ENCODE peak calls at places on chromosomes 13 and 19, in nine cellular contexts. One of them, this sample, is unnamed.

GRCh38 chr13:100214886-100215285 is 126.0 kb downstream of the PCCA start:
- DNase-seq in effector CD4-positive, alpha-beta T cell: no peak
- DNase-seq in activated B cell treated with CpG ODN at 0.5 μM for 24 hours: no peak
- DNase-seq in uterus: no peak
- DNase-seq in stimulated activated CD8-positive, alpha-beta memory T cell treated with anti-CD3 and anti-CD28 coated beads, Interleukin-12 subunit alpha, Interleukin-12 subunit beta, amount 100 ng/mL, for 4 hours: no peak
- DNase-seq in fibroblast of the conjunctiva: peak; percentile 58
- DNase-seq in glutamatergic neuron: no peak
- DNase-seq in Caco-2: no peak
- DNase-seq in T-helper 2 cell: no peak
- DNase-seq in this sample: no peak

GRCh38 chr13:99983401-99984133 is 2.0 kb downstream of the ZIC2 start:
- DNase-seq in effector CD4-positive, alpha-beta T cell: no peak
- DNase-seq in activated B cell treated with CpG ODN at 0.5 μM for 24 hours: no peak
- DNase-seq in uterus: no peak
- DNase-seq in stimulated activated CD8-positive, alpha-beta memory T cell treated with anti-CD3 and anti-CD28 coated beads, Interleukin-12 subunit alpha, Interleukin-12 subunit beta, amount 100 ng/mL, for 4 hours: no peak
- DNase-seq in fibroblast of the conjunctiva: no peak
- DNase-seq in glutamatergic neuron: peak; percentile 34
- DNase-seq in Caco-2: no peak
- DNase-seq in T-helper 2 cell: no peak
- DNase-seq in this sample: no peak

GRCh38 chr19:3544742-3545668 is 6.0 kb downstream of the TEKTIP1 start:
- DNase-seq in effector CD4-positive, alpha-beta T cell: peak; percentile 78
- DNase-seq in activated B cell treated with CpG ODN at 0.5 μM for 24 hours: peak; percentile 84
- DNase-seq in uterus: peak; percentile 69
- DNase-seq in stimulated activated CD8-positive, alpha-beta memory T cell treated with anti-CD3 and anti-CD28 coated beads, Interleukin-12 subunit alpha, Interleukin-12 subunit beta, amount 100 ng/mL, for 4 hours: peak; percentile 48
- DNase-seq in fibroblast of the conjunctiva: no peak
- DNase-seq in glutamatergic neuron: peak; percentile 91
- DNase-seq in Caco-2: peak; percentile 84
- DNase-seq in T-helper 2 cell: peak; percentile 67
- DNase-seq in this sample: peak; percentile 39

GRCh38 chr13:36098080-36098479 is 33.1 kb downstream of the DCLK1 start:
- DNase-seq in effector CD4-positive, alpha-beta T cell: no peak
- DNase-seq in activated B cell treated with CpG ODN at 0.5 μM for 24 hours: no peak
- DNase-seq in uterus: no peak
- DNase-seq in stimulated activated CD8-positive, alpha-beta memory T cell treated with anti-CD3 and anti-CD28 coated beads, Interleukin-12 subunit alpha, Interleukin-12 subunit beta, amount 100 ng/mL, for 4 hours: no peak
- DNase-seq in fibroblast of the conjunctiva: no peak
- DNase-seq in glutamatergic neuron: no peak
- DNase-seq in Caco-2: no peak
- DNase-seq in T-helper 2 cell: no peak
- DNase-seq in this sample: no peak

GRCh38 chr13:44854264-44855060 is 134.8 kb downstream of the NUFIP1 start:
- DNase-seq in effector CD4-positive, alpha-beta T cell: no peak
- DNase-seq in activated B cell treated with CpG ODN at 0.5 μM for 24 hours: no peak
- DNase-seq in uterus: no peak
- DNase-seq in stimulated activated CD8-positive, alpha-beta memory T cell treated with anti-CD3 and anti-CD28 coated beads, Interleukin-12 subunit alpha, Interleukin-12 subunit beta, amount 100 ng/mL, for 4 hours: no peak
- DNase-seq in fibroblast of the conjunctiva: no peak
- DNase-seq in glutamatergic neuron: peak; percentile 26
- DNase-seq in Caco-2: peak; percentile 66
- DNase-seq in T-helper 2 cell: no peak
- DNase-seq in this sample: peak; percentile 96

GRCh38 chr13:87052731-87053130 is 618.4 kb upstream of the SLITRK5 start:
- DNase-seq in effector CD4-positive, alpha-beta T cell: no peak
- DNase-seq in activated B cell treated with CpG ODN at 0.5 μM for 24 hours: no peak
- DNase-seq in uterus: no peak
- DNase-seq in stimulated activated CD8-positive, alpha-beta memory T cell treated with anti-CD3 and anti-CD28 coated beads, Interleukin-12 subunit alpha, Interleukin-12 subunit beta, amount 100 ng/mL, for 4 hours: no peak
- DNase-seq in fibroblast of the conjunctiva: no peak
- DNase-seq in glutamatergic neuron: no peak
- DNase-seq in Caco-2: no peak
- DNase-seq in T-helper 2 cell: no peak
- DNase-seq in this sample: no peak

GRCh38 chr13:29361716-29362115 is 233.8 kb downstream of the SLC7A1 start:
- DNase-seq in effector CD4-positive, alpha-beta T cell: no peak
- DNase-seq in activated B cell treated with CpG ODN at 0.5 μM for 24 hours: no peak
- DNase-seq in uterus: no peak
- DNase-seq in stimulated activated CD8-positive, alpha-beta memory T cell treated with anti-CD3 and anti-CD28 coated beads, Interleukin-12 subunit alpha, Interleukin-12 subunit beta, amount 100 ng/mL, for 4 hours: no peak
- DNase-seq in fibroblast of the conjunctiva: no peak
- DNase-seq in glutamatergic neuron: no peak
- DNase-seq in Caco-2: no peak
- DNase-seq in T-helper 2 cell: no peak
- DNase-seq in this sample: no peak

GRCh38 chr19:47158879-47159509 is 28.4 kb downstream of the SAE1 start:
- DNase-seq in effector CD4-positive, alpha-beta T cell: peak; percentile 52
- DNase-seq in activated B cell treated with CpG ODN at 0.5 μM for 24 hours: no peak
- DNase-seq in uterus: no peak
- DNase-seq in stimulated activated CD8-positive, alpha-beta memory T cell treated with anti-CD3 and anti-CD28 coated beads, Interleukin-12 subunit alpha, Interleukin-12 subunit beta, amount 100 ng/mL, for 4 hours: no peak
- DNase-seq in fibroblast of the conjunctiva: no peak
- DNase-seq in glutamatergic neuron: no peak
- DNase-seq in Caco-2: no peak
- DNase-seq in T-helper 2 cell: peak; percentile 22
- DNase-seq in this sample: no peak

GRCh38 chr19:38228005-38228377 is 4.0 kb upstream of the DPF1 start:
- DNase-seq in effector CD4-positive, alpha-beta T cell: no peak
- DNase-seq in activated B cell treated with CpG ODN at 0.5 μM for 24 hours: no peak
- DNase-seq in uterus: no peak
- DNase-seq in stimulated activated CD8-positive, alpha-beta memory T cell treated with anti-CD3 and anti-CD28 coated beads, Interleukin-12 subunit alpha, Interleukin-12 subunit beta, amount 100 ng/mL, for 4 hours: no peak
- DNase-seq in fibroblast of the conjunctiva: no peak
- DNase-seq in glutamatergic neuron: no peak
- DNase-seq in Caco-2: no peak
- DNase-seq in T-helper 2 cell: no peak
- DNase-seq in this sample: no peak

GRCh38 chr13:66138172-66138811 is 1091.8 kb downstream of the PCDH9 start:
- DNase-seq in effector CD4-positive, alpha-beta T cell: no peak
- DNase-seq in activated B cell treated with CpG ODN at 0.5 μM for 24 hours: no peak
- DNase-seq in uterus: no peak
- DNase-seq in stimulated activated CD8-positive, alpha-beta memory T cell treated with anti-CD3 and anti-CD28 coated beads, Interleukin-12 subunit alpha, Interleukin-12 subunit beta, amount 100 ng/mL, for 4 hours: no peak
- DNase-seq in fibroblast of the conjunctiva: no peak
- DNase-seq in glutamatergic neuron: no peak
- DNase-seq in Caco-2: no peak
- DNase-seq in T-helper 2 cell: no peak
- DNase-seq in this sample: no peak

GRCh38 chr13:101520672-101521071 is 68.2 kb downstream of the ITGBL1 start:
- DNase-seq in effector CD4-positive, alpha-beta T cell: no peak
- DNase-seq in activated B cell treated with CpG ODN at 0.5 μM for 24 hours: no peak
- DNase-seq in uterus: no peak
- DNase-seq in stimulated activated CD8-positive, alpha-beta memory T cell treated with anti-CD3 and anti-CD28 coated beads, Interleukin-12 subunit alpha, Interleukin-12 subunit beta, amount 100 ng/mL, for 4 hours: no peak
- DNase-seq in fibroblast of the conjunctiva: no peak
- DNase-seq in glutamatergic neuron: no peak
- DNase-seq in Caco-2: no peak
- DNase-seq in T-helper 2 cell: no peak
- DNase-seq in this sample: no peak

GRCh38 chr13:29815336-29815735 is 35.1 kb downstream of the UBL3 start:
- DNase-seq in effector CD4-positive, alpha-beta T cell: no peak
- DNase-seq in activated B cell treated with CpG ODN at 0.5 μM for 24 hours: no peak
- DNase-seq in uterus: no peak
- DNase-seq in stimulated activated CD8-positive, alpha-beta memory T cell treated with anti-CD3 and anti-CD28 coated beads, Interleukin-12 subunit alpha, Interleukin-12 subunit beta, amount 100 ng/mL, for 4 hours: no peak
- DNase-seq in fibroblast of the conjunctiva: no peak
- DNase-seq in glutamatergic neuron: no peak
- DNase-seq in Caco-2: no peak
- DNase-seq in T-helper 2 cell: no peak
- DNase-seq in this sample: no peak